ENCODE peak calls at places on chromosomes 6 and 20, in eight cellular contexts. One of them, this sample, is unnamed. For H3K4me1, the result is how much of the 10 kb centered on the place peaks cover.

GRCh38 chr20:1331801-1332453 is 3.0 kb upstream of the SDCBP2 start:
- DNase-seq in endodermal cell: peak
- DNase-seq in GM23248: no peak
- DNase-seq in CD8-positive, alpha-beta T cell: no peak
- DNase-seq in A549: no peak
- DNase-seq in stomach: no peak
- DNase-seq in IMR-90: no peak
- DNase-seq in psoas muscle: no peak
- DNase-seq in this sample: no peak

GRCh38 chr6:6689413-6690143 is 101.1 kb downstream of the LY86 start:
- DNase-seq in endodermal cell: no peak
- DNase-seq in GM23248: peak
- DNase-seq in CD8-positive, alpha-beta T cell: no peak
- DNase-seq in A549: no peak
- DNase-seq in stomach: no peak
- DNase-seq in IMR-90: peak
- DNase-seq in psoas muscle: no peak
- DNase-seq in this sample: peak

GRCh38 chr20:58308680-58309527 is 611 bp upstream of the RAB22A start:
- DNase-seq in endodermal cell: peak
- DNase-seq in GM23248: peak
- DNase-seq in CD8-positive, alpha-beta T cell: peak
- DNase-seq in A549: peak
- DNase-seq in stomach: no peak
- DNase-seq in IMR-90: peak
- DNase-seq in psoas muscle: peak
- DNase-seq in this sample: no peak

GRCh38 chr20:40160151-40160550 is 528.9 kb downstream of the MAFB start:
- DNase-seq in endodermal cell: peak
- DNase-seq in GM23248: peak
- DNase-seq in CD8-positive, alpha-beta T cell: no peak
- DNase-seq in A549: peak
- DNase-seq in stomach: peak
- DNase-seq in IMR-90: peak
- DNase-seq in psoas muscle: peak
- DNase-seq in this sample: no peak

GRCh38 chr6:68427630-68428029 is 207.5 kb upstream of the ADGRB3 start:
- DNase-seq in endodermal cell: no peak
- DNase-seq in GM23248: no peak
- DNase-seq in CD8-positive, alpha-beta T cell: no peak
- DNase-seq in A549: no peak
- DNase-seq in stomach: no peak
- DNase-seq in IMR-90: peak
- DNase-seq in psoas muscle: no peak
- DNase-seq in this sample: peak

GRCh38 chr6:166950443-166950821 is 5.9 kb downstream of the RNASET2 start:
- DNase-seq in endodermal cell: peak
- DNase-seq in GM23248: no peak
- DNase-seq in CD8-positive, alpha-beta T cell: no peak
- DNase-seq in A549: no peak
- DNase-seq in stomach: no peak
- DNase-seq in IMR-90: no peak
- DNase-seq in psoas muscle: no peak
- DNase-seq in this sample: no peak

GRCh38 chr6:20424679-20425078 is 23.0 kb downstream of the E2F3 start:
- DNase-seq in endodermal cell: peak
- DNase-seq in GM23248: no peak
- DNase-seq in CD8-positive, alpha-beta T cell: no peak
- DNase-seq in A549: no peak
- DNase-seq in stomach: no peak
- DNase-seq in IMR-90: no peak
- DNase-seq in psoas muscle: no peak
- DNase-seq in this sample: no peak

GRCh38 chr6:136791296-136792065 is 796 bp downstream of the MAP3K5 start:
- DNase-seq in endodermal cell: peak
- DNase-seq in GM23248: peak
- DNase-seq in CD8-positive, alpha-beta T cell: peak
- DNase-seq in A549: peak
- DNase-seq in stomach: peak
- DNase-seq in IMR-90: peak
- DNase-seq in psoas muscle: peak
- DNase-seq in this sample: no peak

GRCh38 chr6:137874204-137875001 is 7.3 kb downstream of the TNFAIP3 start:
- DNase-seq in endodermal cell: no peak
- DNase-seq in GM23248: no peak
- DNase-seq in CD8-positive, alpha-beta T cell: no peak
- DNase-seq in A549: peak
- DNase-seq in stomach: peak
- DNase-seq in IMR-90: no peak
- DNase-seq in psoas muscle: no peak
- DNase-seq in this sample: peak

GRCh38 chr20:1171461-1172093 is 13.2 kb downstream of the TMEM74B start:
- DNase-seq in endodermal cell: peak
- DNase-seq in GM23248: peak
- DNase-seq in CD8-positive, alpha-beta T cell: no peak
- DNase-seq in A549: peak
- DNase-seq in stomach: no peak
- DNase-seq in IMR-90: peak
- DNase-seq in psoas muscle: no peak
- DNase-seq in this sample: peak

GRCh38 chr6:138161434-138162103 is at the start of gene ARFGEF3:
- DNase-seq in endodermal cell: peak
- DNase-seq in GM23248: peak
- DNase-seq in CD8-positive, alpha-beta T cell: peak
- DNase-seq in A549: peak
- DNase-seq in stomach: peak
- DNase-seq in IMR-90: peak
- DNase-seq in psoas muscle: peak
- DNase-seq in this sample: no peak

GRCh38 chr20:18907353-18907752 is 93.8 kb downstream of the SCP2D1 start:
- DNase-seq in endodermal cell: no peak
- DNase-seq in GM23248: no peak
- DNase-seq in CD8-positive, alpha-beta T cell: no peak
- DNase-seq in A549: no peak
- DNase-seq in stomach: no peak
- DNase-seq in IMR-90: no peak
- DNase-seq in psoas muscle: no peak
- DNase-seq in this sample: no peak

GRCh38 chr20:56683077-56683865 is 54.2 kb downstream of the TFAP2C start:
- DNase-seq in endodermal cell: no peak
- DNase-seq in GM23248: no peak
- DNase-seq in CD8-positive, alpha-beta T cell: no peak
- DNase-seq in A549: no peak
- DNase-seq in stomach: no peak
- DNase-seq in IMR-90: no peak
- DNase-seq in psoas muscle: no peak
- DNase-seq in this sample: no peak

GRCh38 chr6:116287668-116288282 is 8.0 kb upstream of the TSPYL1 start:
- DNase-seq in endodermal cell: no peak
- DNase-seq in GM23248: peak
- DNase-seq in CD8-positive, alpha-beta T cell: no peak
- DNase-seq in A549: peak
- DNase-seq in stomach: no peak
- DNase-seq in IMR-90: peak
- DNase-seq in psoas muscle: no peak
- DNase-seq in this sample: peak

GRCh38 chr20:57566399-57566798 is 5.5 kb downstream of the PCK1 start:
- DNase-seq in endodermal cell: no peak
- DNase-seq in GM23248: no peak
- DNase-seq in CD8-positive, alpha-beta T cell: no peak
- DNase-seq in A549: no peak
- DNase-seq in stomach: no peak
- DNase-seq in IMR-90: no peak
- DNase-seq in psoas muscle: no peak
- DNase-seq in this sample: no peak

GRCh38 chr20:21681932-21682318 is 23.5 kb upstream of the PAX1 start:
- DNase-seq in endodermal cell: no peak
- DNase-seq in GM23248: peak
- DNase-seq in CD8-positive, alpha-beta T cell: no peak
- DNase-seq in A549: no peak
- DNase-seq in stomach: no peak
- DNase-seq in IMR-90: no peak
- DNase-seq in psoas muscle: no peak
- DNase-seq in this sample: no peak

GRCh38 chr20:49456646-49457045 is 25.8 kb downstream of the KCNB1 start:
- DNase-seq in endodermal cell: no peak
- DNase-seq in GM23248: no peak
- DNase-seq in CD8-positive, alpha-beta T cell: no peak
- DNase-seq in A549: no peak
- DNase-seq in stomach: no peak
- DNase-seq in IMR-90: no peak
- DNase-seq in psoas muscle: no peak
- DNase-seq in this sample: no peak

GRCh38 chr6:156167289-156168076 is 609.7 kb upstream of the ARID1B start:
- DNase-seq in endodermal cell: no peak
- DNase-seq in GM23248: no peak
- DNase-seq in CD8-positive, alpha-beta T cell: no peak
- DNase-seq in A549: no peak
- DNase-seq in stomach: no peak
- DNase-seq in IMR-90: peak
- DNase-seq in psoas muscle: no peak
- DNase-seq in this sample: peak

GRCh38 chr6:137536104-137536773 is 42.0 kb upstream of the OLIG3 start:
- DNase-seq in endodermal cell: no peak
- DNase-seq in GM23248: no peak
- DNase-seq in CD8-positive, alpha-beta T cell: peak
- DNase-seq in A549: no peak
- DNase-seq in stomach: no peak
- DNase-seq in IMR-90: no peak
- DNase-seq in psoas muscle: no peak
- DNase-seq in this sample: no peak

GRCh38 chr20:20452254-20452676 is 84.4 kb downstream of the INSM1 start:
- DNase-seq in endodermal cell: peak
- DNase-seq in GM23248: peak
- DNase-seq in CD8-positive, alpha-beta T cell: peak
- DNase-seq in A549: no peak
- DNase-seq in stomach: peak
- DNase-seq in IMR-90: peak
- DNase-seq in psoas muscle: peak
- DNase-seq in this sample: peak

GRCh38 chr6:161407115-161407514 is 133.3 kb upstream of the AGPAT4 start:
- DNase-seq in endodermal cell: no peak
- DNase-seq in GM23248: no peak
- DNase-seq in CD8-positive, alpha-beta T cell: no peak
- DNase-seq in A549: no peak
- DNase-seq in stomach: no peak
- DNase-seq in IMR-90: no peak
- DNase-seq in psoas muscle: no peak
- DNase-seq in this sample: no peak

GRCh38 chr6:93746892-93747291 is 327.5 kb upstream of the EPHA7 start:
- DNase-seq in endodermal cell: no peak
- DNase-seq in GM23248: no peak
- DNase-seq in CD8-positive, alpha-beta T cell: no peak
- DNase-seq in A549: no peak
- DNase-seq in stomach: no peak
- DNase-seq in IMR-90: no peak
- DNase-seq in psoas muscle: no peak
- DNase-seq in this sample: no peak

DNA sequence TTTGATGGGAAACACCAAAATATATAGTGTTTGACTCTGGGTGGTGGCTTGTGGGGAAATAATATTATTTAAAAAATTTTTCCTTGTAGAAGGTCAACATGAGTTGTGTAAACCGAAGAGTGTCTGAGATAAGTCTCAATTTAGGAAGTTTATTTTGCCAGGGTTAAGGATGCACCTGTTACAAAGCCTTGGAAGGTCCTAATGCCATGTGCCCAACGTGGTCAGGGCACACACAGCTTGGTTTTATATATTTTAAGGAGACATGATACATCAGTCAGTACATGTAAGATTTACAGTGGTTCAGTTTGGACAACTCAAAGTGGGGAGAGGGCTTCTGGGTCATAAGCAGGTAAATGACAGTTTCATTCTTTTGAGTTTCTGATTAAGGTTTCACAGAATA is 162.1 kb downstream of the ZFAND3 start:
- DNase-seq in endodermal cell: no peak
- DNase-seq in GM23248: no peak
- DNase-seq in CD8-positive, alpha-beta T cell: no peak
- DNase-seq in A549: no peak
- DNase-seq in stomach: no peak
- DNase-seq in IMR-90: no peak
- DNase-seq in psoas muscle: no peak
- DNase-seq in this sample: no peak
- H3K4me1 ChIP-seq in endodermal cell: under half
- H3K4me1 ChIP-seq in GM23248: under half
- H3K4me1 ChIP-seq in CD8-positive, alpha-beta T cell: under half
- H3K4me1 ChIP-seq in A549: under half
- H3K4me1 ChIP-seq in stomach: under half
- H3K4me1 ChIP-seq in IMR-90: under half
- H3K4me1 ChIP-seq in psoas muscle: half or more
- H3K4me1 ChIP-seq in this sample: under half

GRCh38 chr6:142871910-142872331 is 73.1 kb downstream of the HIVEP2 start:
- DNase-seq in endodermal cell: no peak
- DNase-seq in GM23248: peak
- DNase-seq in CD8-positive, alpha-beta T cell: peak
- DNase-seq in A549: no peak
- DNase-seq in stomach: no peak
- DNase-seq in IMR-90: peak
- DNase-seq in psoas muscle: no peak
- DNase-seq in this sample: peak
- H3K4me1 ChIP-seq in endodermal cell: under half
- H3K4me1 ChIP-seq in GM23248: half or more
- H3K4me1 ChIP-seq in CD8-positive, alpha-beta T cell: half or more
- H3K4me1 ChIP-seq in A549: under half
- H3K4me1 ChIP-seq in stomach: under half
- H3K4me1 ChIP-seq in IMR-90: under half
- H3K4me1 ChIP-seq in psoas muscle: half or more
- H3K4me1 ChIP-seq in this sample: under half

GRCh38 chr6:33777716-33778474 is 11.0 kb downstream of the LEMD2 start:
- DNase-seq in endodermal cell: no peak
- DNase-seq in GM23248: no peak
- DNase-seq in CD8-positive, alpha-beta T cell: no peak
- DNase-seq in A549: no peak
- DNase-seq in stomach: no peak
- DNase-seq in IMR-90: no peak
- DNase-seq in psoas muscle: no peak
- DNase-seq in this sample: no peak
- H3K4me1 ChIP-seq in endodermal cell: under half
- H3K4me1 ChIP-seq in GM23248: under half
- H3K4me1 ChIP-seq in CD8-positive, alpha-beta T cell: under half
- H3K4me1 ChIP-seq in A549: under half
- H3K4me1 ChIP-seq in stomach: under half
- H3K4me1 ChIP-seq in IMR-90: under half
- H3K4me1 ChIP-seq in psoas muscle: under half
- H3K4me1 ChIP-seq in this sample: under half

DNA sequence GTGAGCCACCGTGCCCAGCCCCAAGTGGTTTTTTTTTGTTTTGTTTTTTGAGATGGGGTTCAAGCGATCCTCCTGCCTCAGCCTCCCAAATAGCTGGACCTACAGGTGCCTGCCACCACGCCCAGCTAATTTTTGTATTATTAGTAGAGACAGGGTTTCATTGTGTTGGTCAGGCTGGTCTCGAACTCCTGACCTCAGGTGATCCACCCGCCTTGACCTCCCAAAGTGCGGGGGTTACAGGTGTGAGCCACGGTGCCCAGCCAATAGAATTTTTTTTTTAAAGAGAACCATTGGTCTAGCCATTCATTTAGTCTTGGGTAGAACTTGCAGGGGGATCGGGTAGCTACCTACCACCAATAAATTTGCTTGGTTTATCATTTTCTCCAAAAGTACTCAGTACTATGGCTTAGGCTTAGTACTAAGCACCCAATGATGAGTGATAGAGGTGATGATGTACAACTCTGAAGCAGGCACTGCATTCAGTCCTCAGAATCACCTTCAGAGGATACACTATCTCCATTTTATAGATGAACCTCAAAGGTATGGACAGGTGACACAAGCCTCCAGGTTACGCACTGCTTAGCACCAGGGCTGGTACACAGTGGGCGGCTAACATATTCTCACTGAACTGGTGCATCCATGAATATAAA is 12.9 kb upstream of the C20orf203 start:
- DNase-seq in endodermal cell: no peak
- DNase-seq in GM23248: no peak
- DNase-seq in CD8-positive, alpha-beta T cell: no peak
- DNase-seq in A549: no peak
- DNase-seq in stomach: no peak
- DNase-seq in IMR-90: no peak
- DNase-seq in psoas muscle: no peak
- DNase-seq in this sample: no peak
- H3K4me1 ChIP-seq in endodermal cell: under half
- H3K4me1 ChIP-seq in GM23248: under half
- H3K4me1 ChIP-seq in CD8-positive, alpha-beta T cell: under half
- H3K4me1 ChIP-seq in A549: under half
- H3K4me1 ChIP-seq in stomach: under half
- H3K4me1 ChIP-seq in IMR-90: under half
- H3K4me1 ChIP-seq in psoas muscle: under half
- H3K4me1 ChIP-seq in this sample: under half

This sample was measured in foreskin keratinocyte.